ENCODE peak calls at places on chromosomes 1 and 21, in eight cellular contexts. K is T-helper 2 cell; J is NCI-H1436; I is NCI-H510A treated with DMSO at 0.1 percent for 48 hours; R is activated CD4-positive, alpha-beta T cell treated with anti-CD3 and anti-CD28 coated beads, Interleukin-2, amount 10 ng/mL, durations not matched to agents 7 days and 5 days; D is right atrium auricular region; T is GM04504; Z is fibroblast of gingiva. B is an unnamed sample.

GRCh38 chr1:6004412-6005123 is 12.3 kb upstream of the NPHP4 start:
- DNase-seq in D (no peak), Z (no peak), R (no peak), I (no peak), K (no peak), J (no peak), T (no peak), B (no peak)

GRCh38 chr21:44793269-44794030 is 8.2 kb downstream of the UBE2G2 start:
- DNase-seq in I (peak; percentile 81), D (no peak), T (peak; percentile 29), R (peak; percentile 64), K (peak; percentile 70), Z (peak; percentile 32), J (peak; percentile 60), B (no peak)

GRCh38 chr1:207831517-207832327 is 79.2 kb downstream of the CD34 start:
- DNase-seq in R (peak; percentile 58), T (no peak), K (peak; percentile 85), Z (no peak), J (no peak), I (no peak), D (no peak), B (no peak)

GRCh38 chr1:209869242-209870149 is 41.7 kb downstream of the UTP25 start:
- DNase-seq in T (no peak), K (no peak), J (no peak), I (no peak), Z (peak; percentile 86), R (no peak), D (no peak), B (no peak)

GRCh38 chr1:9823943-9824701 is at the start of gene CLSTN1:
- DNase-seq in Z (peak; percentile 87), R (peak; percentile 92), T (peak; percentile 64), I (peak; percentile 98), K (peak; percentile 95), D (peak; percentile 77), J (peak; percentile 83), B (peak; percentile 96)

GRCh38 chr1:221637641-221638041 is 104.2 kb downstream of the DUSP10 start:
- DNase-seq in D (no peak), T (peak; percentile 55), I (no peak), Z (peak; percentile 80), K (no peak), R (no peak), J (no peak), B (no peak)

GRCh38 chr1:11943619-11944018 is 9.1 kb downstream of the PLOD1 start:
- DNase-seq in I (no peak), J (no peak), D (no peak), R (no peak), T (no peak), Z (no peak), K (no peak), B (no peak)

GRCh38 chr1:179141592-179142244 is 59.8 kb downstream of the TOR3A start:
- DNase-seq in Z (peak; percentile 73), J (no peak), I (no peak), T (peak; percentile 42), R (no peak), D (no peak), K (no peak), B (no peak)

GRCh38 chr1:231011360-231011759 is 28.7 kb downstream of the FAM89A start:
- DNase-seq in T (no peak), R (no peak), D (no peak), I (no peak), K (no peak), Z (no peak), J (no peak), B (no peak)

B was measured in osteocyte.